ENCODE peak calls at places on chromosome 7, in seven cellular contexts. L is activated CD4-positive, CD25-positive, alpha-beta regulatory T cell; R is mesendoderm; E is BJ; H is substantia nigra; X is activated CD4-positive, alpha-beta T cell treated with anti-CD3 and anti-CD28 coated beads for 36 hours; W is BE2C. K is an unnamed sample.

GRCh38 chr7:158028971-158029370 is 558.7 kb downstream of the PTPRN2 start:
- DNase-seq in L (no peak), R (no peak), E (no peak), H (no peak), X (no peak), W (no peak), K (no peak)

GRCh38 chr7:79284226-79284625 is 169.2 kb downstream of the MAGI2 start:
- DNase-seq in L (no peak), R (no peak), E (no peak), H (no peak), X (no peak), W (no peak), K (no peak)

GRCh38 chr7:55931421-55932151 is 20.1 kb upstream of the MRPS17 start:
- DNase-seq in L (no peak), R (no peak), E (no peak), H (no peak), X (no peak), W (no peak), K (no peak)

GRCh38 chr7:45713669-45714520 is 139.7 kb downstream of the ADCY1 start:
- DNase-seq in L (no peak), R (no peak), E (no peak), H (no peak), X (no peak), W (no peak), K (no peak)

GRCh38 chr7:79090543-79090942 is 362.9 kb downstream of the MAGI2 start:
- DNase-seq in L (no peak), R (no peak), E (no peak), H (no peak), X (no peak), W (no peak), K (no peak)

GRCh38 chr7:117672433-117672832 is 192.6 kb downstream of the CFTR start:
- DNase-seq in L (no peak), R (no peak), E (no peak), H (no peak), X (no peak), W (no peak), K (no peak)

GRCh38 chr7:77580762-77581350 is 43.8 kb downstream of the PTPN12 start:
- DNase-seq in L (no peak), R (no peak), E (peak), H (no peak), X (no peak), W (no peak), K (no peak)

GRCh38 chr7:22659741-22660140 is 67.3 kb upstream of the IL6 start:
- DNase-seq in L (no peak), R (no peak), E (no peak), H (no peak), X (no peak), W (no peak), K (no peak)

GRCh38 chr7:41832936-41833335 is 130.0 kb upstream of the INHBA start:
- DNase-seq in L (no peak), R (peak), E (no peak), H (no peak), X (no peak), W (no peak), K (no peak)

GRCh38 chr7:98613601-98614425 is 3.3 kb upstream of the NPTX2 start:
- DNase-seq in L (no peak), R (peak), E (no peak), H (no peak), X (no peak), W (no peak), K (no peak)

GRCh38 chr7:102273749-102274712 is 12.6 kb upstream of the SH2B2 start:
- DNase-seq in L (no peak), R (peak), E (no peak), H (no peak), X (no peak), W (no peak), K (no peak)

GRCh38 chr7:40331915-40332314 is 197.1 kb downstream of the SUGCT start:
- DNase-seq in L (no peak), R (no peak), E (peak), H (no peak), X (no peak), W (no peak), K (no peak)

GRCh38 chr7:28024786-28025334 is 155.7 kb downstream of the JAZF1 start:
- DNase-seq in L (no peak), R (no peak), E (no peak), H (no peak), X (no peak), W (no peak), K (no peak)

GRCh38 chr7:45663167-45663921 is 89.2 kb downstream of the ADCY1 start:
- DNase-seq in L (no peak), R (peak), E (no peak), H (no peak), X (peak), W (peak), K (no peak)

GRCh38 chr7:1986366-1987083 is 246.2 kb downstream of the MAD1L1 start:
- DNase-seq in L (no peak), R (no peak), E (no peak), H (no peak), X (peak), W (peak), K (no peak)

GRCh38 chr7:25388681-25389080 is 160.4 kb upstream of the NPVF start:
- DNase-seq in L (no peak), R (no peak), E (no peak), H (no peak), X (no peak), W (no peak), K (no peak)

GRCh38 chr7:101740981-101741725 is 76.3 kb upstream of the CUX1 start:
- DNase-seq in L (no peak), R (no peak), E (no peak), H (no peak), X (no peak), W (no peak), K (no peak)

GRCh38 chr7:112211348-112211907 is 4.9 kb downstream of the ZNF277 start:
- DNase-seq in L (no peak), R (no peak), E (no peak), H (no peak), X (no peak), W (no peak), K (no peak)

GRCh38 chr7:116679495-116679894 is 7.5 kb downstream of the MET start:
- DNase-seq in L (no peak), R (no peak), E (no peak), H (no peak), X (no peak), W (no peak), K (no peak)

GRCh38 chr7:325051-325798 is 35.3 kb downstream of the FOXL3 start:
- DNase-seq in L (no peak), R (no peak), E (no peak), H (no peak), X (no peak), W (no peak), K (no peak)

GRCh38 chr7:90474284-90475210 is 5.1 kb downstream of the PTTG1IP2 start:
- DNase-seq in L (no peak), R (no peak), E (peak), H (no peak), X (no peak), W (no peak), K (no peak)

GRCh38 chr7:134421998-134422397 is 36.9 kb downstream of the AKR1B1 start:
- DNase-seq in L (no peak), R (peak), E (no peak), H (no peak), X (no peak), W (no peak), K (no peak)

GRCh38 chr7:83603644-83604043 is 45.3 kb downstream of the SEMA3E start:
- DNase-seq in L (no peak), R (no peak), E (no peak), H (no peak), X (no peak), W (no peak), K (no peak)